ENCODE peak calls at places on chromosomes 13 and 19, in five cellular contexts. One of them, this sample, is unnamed.

GRCh38 chr19:46618670-46619231 is 6.1 kb downstream of the PTGIR start:
- DNase-seq in BJ: no peak
- DNase-seq in A673: peak; percentile 62
- DNase-seq in OCI-LY7: peak; percentile 34
- DNase-seq in cardiac fibroblast: peak; percentile 83
- DNase-seq in this sample: no peak

GRCh38 chr19:55484571-55485438 is at the start of gene NAT14:
- DNase-seq in BJ: no peak
- DNase-seq in A673: peak; percentile 79
- DNase-seq in OCI-LY7: peak; percentile 80
- DNase-seq in cardiac fibroblast: peak; percentile 55
- DNase-seq in this sample: no peak

GRCh38 chr13:107250626-107251025 is 682.7 kb upstream of the ARGLU1 start:
- DNase-seq in OCI-LY7: no peak
- DNase-seq in BJ: no peak
- DNase-seq in cardiac fibroblast: no peak
- DNase-seq in A673: no peak
- DNase-seq in this sample: no peak

GRCh38 chr19:49459388-49459787 is 6.4 kb downstream of the ALDH16A1 start:
- DNase-seq in cardiac fibroblast: no peak
- DNase-seq in OCI-LY7: no peak
- DNase-seq in BJ: no peak
- DNase-seq in A673: no peak
- DNase-seq in this sample: no peak

GRCh38 chr13:44667950-44668349 is 91.8 kb upstream of the TSC22D1 start:
- DNase-seq in BJ: peak; percentile 41
- DNase-seq in cardiac fibroblast: peak; percentile 54
- DNase-seq in OCI-LY7: no peak
- DNase-seq in A673: no peak
- DNase-seq in this sample: no peak

GRCh38 chr19:41144403-41144802 is 30.2 kb downstream of the CYP2F1 start:
- DNase-seq in cardiac fibroblast: peak; percentile 90
- DNase-seq in BJ: no peak
- DNase-seq in A673: peak; percentile 83
- DNase-seq in OCI-LY7: peak; percentile 74
- DNase-seq in this sample: no peak

GRCh38 chr13:97249797-97250495 is 27.8 kb downstream of the MBNL2 start:
- DNase-seq in OCI-LY7: no peak
- DNase-seq in BJ: no peak
- DNase-seq in cardiac fibroblast: peak; percentile 40
- DNase-seq in A673: no peak
- DNase-seq in this sample: no peak

GRCh38 chr19:4186087-4186993 is 3.9 kb downstream of the ANKRD24 start:
- DNase-seq in OCI-LY7: peak; percentile 76
- DNase-seq in cardiac fibroblast: peak; percentile 79
- DNase-seq in BJ: peak; percentile 5
- DNase-seq in A673: peak; percentile 88
- DNase-seq in this sample: no peak

GRCh38 chr19:17074628-17075034 is 621 bp downstream of the HAUS8 start:
- DNase-seq in cardiac fibroblast: no peak
- DNase-seq in A673: no peak
- DNase-seq in BJ: no peak
- DNase-seq in OCI-LY7: peak; percentile 77
- DNase-seq in this sample: no peak

GRCh38 chr19:17394891-17395415 is 957 bp upstream of the CCDC194 start:
- DNase-seq in BJ: no peak
- DNase-seq in OCI-LY7: peak; percentile 66
- DNase-seq in A673: peak; percentile 84
- DNase-seq in cardiac fibroblast: peak; percentile 79
- DNase-seq in this sample: no peak

GRCh38 chr13:51523082-51523518 is 61.2 kb upstream of the WDFY2 start:
- DNase-seq in OCI-LY7: no peak
- DNase-seq in cardiac fibroblast: peak; percentile 79
- DNase-seq in A673: peak; percentile 61
- DNase-seq in BJ: no peak
- DNase-seq in this sample: no peak

GRCh38 chr19:45177817-45178261 is at the start of gene TRAPPC6A:
- DNase-seq in BJ: no peak
- DNase-seq in A673: no peak
- DNase-seq in OCI-LY7: no peak
- DNase-seq in cardiac fibroblast: peak; percentile 91
- DNase-seq in this sample: no peak

GRCh38 chr13:39946769-39947168 is 291.3 kb downstream of the COG6 start:
- DNase-seq in BJ: no peak
- DNase-seq in cardiac fibroblast: no peak
- DNase-seq in OCI-LY7: no peak
- DNase-seq in A673: no peak
- DNase-seq in this sample: no peak

GRCh38 chr19:15195381-15195964 is 5.3 kb downstream of the NOTCH3 start:
- DNase-seq in BJ: peak; percentile 4
- DNase-seq in OCI-LY7: no peak
- DNase-seq in cardiac fibroblast: peak; percentile 83
- DNase-seq in A673: peak; percentile 66
- DNase-seq in this sample: peak; percentile 96

GRCh38 chr19:8466018-8466417 is 21.2 kb downstream of the HNRNPM start:
- DNase-seq in cardiac fibroblast: no peak
- DNase-seq in A673: no peak
- DNase-seq in BJ: no peak
- DNase-seq in OCI-LY7: no peak
- DNase-seq in this sample: no peak

GRCh38 chr19:54660967-54661366 is 1.8 kb upstream of the LILRB4 start:
- DNase-seq in BJ: no peak
- DNase-seq in cardiac fibroblast: no peak
- DNase-seq in OCI-LY7: peak; percentile 29
- DNase-seq in A673: no peak
- DNase-seq in this sample: no peak

GRCh38 chr19:2016041-2016807 is 710 bp upstream of the BTBD2 start:
- DNase-seq in cardiac fibroblast: peak; percentile 82
- DNase-seq in BJ: peak; percentile 15
- DNase-seq in OCI-LY7: peak; percentile 82
- DNase-seq in A673: peak; percentile 85
- DNase-seq in this sample: peak; percentile 91

GRCh38 chr19:18915639-18916038 is 3.5 kb downstream of the COPE start:
- DNase-seq in A673: peak; percentile 68
- DNase-seq in cardiac fibroblast: peak; percentile 44
- DNase-seq in OCI-LY7: peak; percentile 41
- DNase-seq in BJ: no peak
- DNase-seq in this sample: no peak

GRCh38 chr19:23222998-23223652 is 27.1 kb downstream of the ZNF724 start:
- DNase-seq in cardiac fibroblast: peak; percentile 12
- DNase-seq in A673: no peak
- DNase-seq in BJ: no peak
- DNase-seq in OCI-LY7: peak; percentile 16
- DNase-seq in this sample: no peak

GRCh38 chr13:82879921-82880320 is 1002.4 kb downstream of the SLITRK1 start:
- DNase-seq in A673: no peak
- DNase-seq in cardiac fibroblast: no peak
- DNase-seq in OCI-LY7: no peak
- DNase-seq in BJ: no peak
- DNase-seq in this sample: no peak

GRCh38 chr13:73171242-73171641 is 112.4 kb downstream of the KLF5 start:
- DNase-seq in cardiac fibroblast: no peak
- DNase-seq in BJ: no peak
- DNase-seq in OCI-LY7: no peak
- DNase-seq in A673: no peak
- DNase-seq in this sample: no peak

GRCh38 chr19:8221161-8221560 is 12.0 kb downstream of the CERS4 start:
- DNase-seq in A673: no peak
- DNase-seq in cardiac fibroblast: no peak
- DNase-seq in BJ: no peak
- DNase-seq in OCI-LY7: no peak
- DNase-seq in this sample: no peak

GRCh38 chr19:46068345-46069258 is 27.8 kb upstream of the IGFL4 start:
- DNase-seq in A673: peak; percentile 61
- DNase-seq in OCI-LY7: no peak
- DNase-seq in cardiac fibroblast: peak; percentile 93
- DNase-seq in BJ: peak; percentile 83
- DNase-seq in this sample: no peak

GRCh38 chr13:35926859-35927530 is 204.2 kb downstream of the DCLK1 start:
- DNase-seq in cardiac fibroblast: peak; percentile 39
- DNase-seq in BJ: no peak
- DNase-seq in OCI-LY7: no peak
- DNase-seq in A673: no peak
- DNase-seq in this sample: no peak

GRCh38 chr13:43573787-43574562 is 212.8 kb downstream of the ENOX1 start:
- DNase-seq in BJ: no peak
- DNase-seq in A673: peak; percentile 12
- DNase-seq in cardiac fibroblast: peak; percentile 28
- DNase-seq in OCI-LY7: no peak
- DNase-seq in this sample: no peak

GRCh38 chr19:17041994-17042393 is 15.4 kb upstream of the CPAMD8 start:
- DNase-seq in A673: no peak
- DNase-seq in cardiac fibroblast: no peak
- DNase-seq in BJ: no peak
- DNase-seq in OCI-LY7: no peak
- DNase-seq in this sample: no peak

GRCh38 chr19:44807652-44808462 is 1.0 kb upstream of the BCAM start:
- DNase-seq in A673: no peak
- DNase-seq in OCI-LY7: peak; percentile 28
- DNase-seq in BJ: no peak
- DNase-seq in cardiac fibroblast: peak; percentile 35
- DNase-seq in this sample: no peak

GRCh38 chr13:56378566-56378965 is 762.2 kb upstream of the PRR20A start:
- DNase-seq in OCI-LY7: no peak
- DNase-seq in BJ: no peak
- DNase-seq in A673: no peak
- DNase-seq in cardiac fibroblast: no peak
- DNase-seq in this sample: no peak

GRCh38 chr13:43132911-43133310 is 109.5 kb downstream of the DNAJC15 start:
- DNase-seq in BJ: no peak
- DNase-seq in cardiac fibroblast: no peak
- DNase-seq in A673: no peak
- DNase-seq in OCI-LY7: peak; percentile 52
- DNase-seq in this sample: no peak

GRCh38 chr13:33199282-33199850 is 86.2 kb downstream of the STARD13 start:
- DNase-seq in BJ: no peak
- DNase-seq in cardiac fibroblast: no peak
- DNase-seq in A673: no peak
- DNase-seq in OCI-LY7: no peak
- DNase-seq in this sample: no peak

GRCh38 chr13:33204130-33204927 is 81.2 kb downstream of the STARD13 start:
- DNase-seq in cardiac fibroblast: peak; percentile 94
- DNase-seq in BJ: peak; percentile 82
- DNase-seq in A673: peak; percentile 93
- DNase-seq in OCI-LY7: no peak
- DNase-seq in this sample: no peak

GRCh38 chr13:33205804-33206221 is 79.7 kb downstream of the STARD13 start:
- DNase-seq in BJ: no peak
- DNase-seq in A673: peak; percentile 90
- DNase-seq in OCI-LY7: no peak
- DNase-seq in cardiac fibroblast: peak; percentile 64
- DNase-seq in this sample: no peak

GRCh38 chr13:33205224-33205623 is 80.3 kb downstream of the STARD13 start:
- DNase-seq in cardiac fibroblast: peak; percentile 55
- DNase-seq in A673: no peak
- DNase-seq in BJ: no peak
- DNase-seq in OCI-LY7: no peak
- DNase-seq in this sample: no peak

DNA sequence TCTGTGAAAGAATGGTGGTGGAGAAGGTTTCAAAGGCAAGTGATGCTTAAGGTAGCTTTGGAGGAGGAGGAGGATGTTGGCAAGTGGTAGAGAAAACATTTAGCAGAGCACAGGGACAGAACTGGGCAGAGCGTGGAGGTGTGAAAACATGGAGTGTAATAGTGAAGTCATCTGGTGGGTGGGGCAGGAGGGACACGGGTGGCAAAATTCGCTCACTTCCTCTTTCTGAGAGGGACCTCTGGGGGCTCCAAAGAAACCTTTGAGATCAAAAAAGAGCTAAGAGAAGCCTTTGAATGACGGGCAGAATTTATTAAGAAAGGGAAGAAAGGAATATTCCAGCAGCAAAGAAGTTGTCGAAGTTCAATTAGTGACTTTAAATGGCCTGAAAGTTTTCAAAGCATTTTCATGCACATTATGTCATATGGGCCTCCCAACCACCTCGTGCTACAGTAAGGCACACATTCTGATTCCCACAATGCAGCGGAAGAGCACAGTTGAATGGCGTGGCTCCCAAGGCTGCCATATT is 82.8 kb downstream of the STARD13 start:
- DNase-seq in OCI-LY7: peak; percentile 11
- DNase-seq in BJ: no peak
- DNase-seq in A673: no peak
- DNase-seq in cardiac fibroblast: no peak
- DNase-seq in this sample: no peak
- H3K4me3 ChIP-seq in OCI-LY7: no peak overlapping the region
- H3K4me3 ChIP-seq in BJ: no peak overlapping the region
- H3K4me3 ChIP-seq in A673: peak overlapping the region; percentile 56
- H3K4me3 ChIP-seq in cardiac fibroblast: no peak overlapping the region
- H3K4me3 ChIP-seq in this sample: peak overlapping the region; percentile 75

DNA sequence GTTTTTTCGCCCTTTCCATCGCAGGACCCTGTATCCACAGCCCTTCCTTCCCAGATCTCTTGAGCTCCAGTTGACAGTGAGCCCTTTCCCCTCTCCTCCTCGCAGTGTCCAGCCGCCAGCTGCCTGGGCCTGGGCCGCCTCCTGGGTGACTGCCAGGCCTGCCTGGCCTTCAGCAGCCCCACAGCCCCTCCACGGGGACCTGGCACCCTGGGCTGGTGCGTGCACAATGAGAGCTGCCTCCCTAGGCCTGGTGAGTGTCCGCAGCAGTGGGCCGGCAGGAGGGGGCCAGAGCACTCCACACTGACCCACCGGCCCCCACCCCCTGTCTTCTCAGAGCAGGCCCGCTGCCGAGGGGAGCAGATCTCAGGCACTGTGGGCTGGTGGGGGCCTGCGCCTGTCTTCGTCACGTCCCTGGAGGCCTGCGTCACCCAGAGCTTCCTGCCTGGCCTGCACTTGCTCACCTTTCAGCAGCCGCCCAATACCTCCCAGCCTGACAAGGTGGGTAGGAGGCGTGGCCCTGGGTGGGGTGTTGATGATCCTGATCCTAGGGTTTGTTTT is 19.0 kb downstream of the MEGF8 start:
- DNase-seq in OCI-LY7: no peak
- DNase-seq in A673: no peak
- DNase-seq in cardiac fibroblast: no peak
- DNase-seq in BJ: no peak
- DNase-seq in this sample: no peak
- H3K4me3 ChIP-seq in OCI-LY7: no peak overlapping the region
- H3K4me3 ChIP-seq in A673: no peak overlapping the region
- H3K4me3 ChIP-seq in cardiac fibroblast: no peak overlapping the region
- H3K4me3 ChIP-seq in BJ: no peak overlapping the region
- H3K4me3 ChIP-seq in this sample: no peak overlapping the region

GRCh38 chr13:95087746-95088305 is 213.4 kb downstream of the ABCC4 start:
- DNase-seq in cardiac fibroblast: peak; percentile 73
- DNase-seq in BJ: no peak
- DNase-seq in A673: no peak
- DNase-seq in OCI-LY7: no peak
- DNase-seq in this sample: no peak
- H3K4me3 ChIP-seq in cardiac fibroblast: no peak overlapping the region
- H3K4me3 ChIP-seq in BJ: no peak overlapping the region
- H3K4me3 ChIP-seq in A673: no peak overlapping the region
- H3K4me3 ChIP-seq in OCI-LY7: no peak overlapping the region
- H3K4me3 ChIP-seq in this sample: no peak overlapping the region

DNA sequence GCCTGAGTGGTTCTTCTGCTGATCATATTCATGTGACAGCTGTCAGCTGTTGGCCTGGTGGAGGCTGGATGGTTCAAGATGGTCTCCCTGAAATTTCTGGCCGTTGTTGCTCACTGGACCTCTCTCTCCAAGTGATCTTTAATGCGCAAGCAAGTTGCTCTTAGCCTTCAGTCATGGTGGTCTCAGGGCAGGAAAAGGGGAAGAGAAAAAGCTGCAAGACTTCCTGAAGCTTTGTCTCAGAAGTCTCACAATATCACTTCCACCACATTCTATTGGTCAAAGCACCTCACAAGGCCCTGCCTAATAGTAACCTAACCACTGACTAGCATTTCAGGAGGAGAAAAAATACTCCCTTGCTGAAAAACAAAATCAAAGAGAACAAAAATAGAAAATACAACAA is 1.6 kb upstream of the ZNF567 start:
- DNase-seq in BJ: no peak
- DNase-seq in OCI-LY7: peak; percentile 36
- DNase-seq in A673: no peak
- DNase-seq in cardiac fibroblast: no peak
- DNase-seq in this sample: no peak
- H3K4me3 ChIP-seq in BJ: no peak overlapping the region
- H3K4me3 ChIP-seq in OCI-LY7: peak overlapping the region; percentile 80
- H3K4me3 ChIP-seq in A673: peak overlapping the region; percentile 89
- H3K4me3 ChIP-seq in cardiac fibroblast: no peak overlapping the region
- H3K4me3 ChIP-seq in this sample: no peak overlapping the region